ENCODE peak calls at places on chromosome 5, in seven cellular contexts. H is ascending aorta, N is coronary artery, U is uterus, R is fibroblast of pulmonary artery, F is astrocyte of the spinal cord, S is adrenal gland. Q is an unnamed sample.

GRCh38 chr5:98517967-98518366 is 255.5 kb upstream of the RGMB start:
- DNase-seq in H (no peak), N (no peak), U (no peak), R (no peak), F (no peak), S (no peak), Q (no peak)

GRCh38 chr5:160048131-160048530 is 39.2 kb downstream of the TTC1 start:
- DNase-seq in H (no peak), N (no peak), U (peak; percentile 30), R (no peak), F (no peak), S (no peak), Q (no peak)

GRCh38 chr5:60844429-60844890 is 391 bp upstream of the ELOVL7 start:
- DNase-seq in H (no peak), N (no peak), U (no peak), R (peak; percentile 32), F (no peak), S (peak; percentile 37), Q (no peak)

GRCh38 chr5:138352722-138353549 is 451 bp downstream of the KDM3B start:
- DNase-seq in H (peak; percentile 81), N (peak; percentile 85), U (peak; percentile 60), R (peak; percentile 58), F (peak; percentile 56), S (peak; percentile 64), Q (no peak)

GRCh38 chr5:151954271-151954670 is 29.6 kb upstream of the GLRA1 start:
- DNase-seq in H (no peak), N (no peak), U (no peak), R (no peak), F (no peak), S (no peak), Q (no peak)

GRCh38 chr5:67515020-67515689 is 318.6 kb upstream of the CD180 start:
- DNase-seq in H (no peak), N (no peak), U (no peak), R (no peak), F (no peak), S (no peak), Q (no peak)

GRCh38 chr5:142108432-142109355 is at the start of gene NDFIP1:
- DNase-seq in H (peak; percentile 90), N (peak; percentile 90), U (peak; percentile 85), R (peak; percentile 77), F (peak; percentile 84), S (peak; percentile 83), Q (no peak)

GRCh38 chr5:95365302-95366095 is 25.7 kb upstream of the FAM81B start:
- DNase-seq in H (no peak), N (no peak), U (no peak), R (no peak), F (no peak), S (no peak), Q (no peak)

GRCh38 chr5:91885291-91886265 is 502.5 kb upstream of the ARRDC3 start:
- DNase-seq in H (no peak), N (no peak), U (no peak), R (no peak), F (no peak), S (no peak), Q (no peak)

GRCh38 chr5:143955140-143955539 is 143.2 kb downstream of the HMHB1 start:
- DNase-seq in H (no peak), N (no peak), U (no peak), R (peak; percentile 60), F (peak; percentile 43), S (no peak), Q (no peak)

DNA sequence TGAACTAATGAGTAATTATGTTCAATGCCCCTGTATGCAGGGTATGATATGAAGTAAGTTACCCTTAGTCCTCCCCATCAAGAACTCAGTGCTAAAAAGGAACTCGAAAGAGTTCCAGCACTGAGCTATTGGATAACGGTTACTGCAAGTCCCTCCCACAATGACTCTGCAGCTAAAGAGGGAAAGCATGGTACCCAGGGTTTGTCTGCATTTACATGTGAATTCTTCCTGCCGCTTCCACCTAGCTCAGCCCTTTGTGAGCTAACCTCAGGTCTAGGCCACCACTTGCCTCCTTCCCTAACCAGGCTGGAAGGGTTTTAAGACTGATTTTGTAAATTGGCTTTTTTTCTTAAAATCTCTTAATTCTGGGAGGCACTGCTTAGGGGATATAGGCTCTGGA is 376.8 kb downstream of the EBF1 start:
- DNase-seq in H (no peak), N (no peak), U (no peak), R (no peak), F (no peak), S (no peak), Q (no peak)
- H3K4me3 ChIP-seq in H (no peak overlapping the region), N (no peak overlapping the region), U (no peak overlapping the region), R (no peak overlapping the region), F (no peak overlapping the region), S (no peak overlapping the region), Q (no peak overlapping the region)

GRCh38 chr5:42230839-42231238 is 192.4 kb upstream of the GHR start:
- DNase-seq in H (no peak), N (no peak), U (no peak), R (no peak), F (no peak), S (no peak), Q (no peak)

GRCh38 chr5:42225009-42225408 is 198.2 kb upstream of the GHR start:
- DNase-seq in H (no peak), N (no peak), U (no peak), R (no peak), F (no peak), S (no peak), Q (no peak)

DNA sequence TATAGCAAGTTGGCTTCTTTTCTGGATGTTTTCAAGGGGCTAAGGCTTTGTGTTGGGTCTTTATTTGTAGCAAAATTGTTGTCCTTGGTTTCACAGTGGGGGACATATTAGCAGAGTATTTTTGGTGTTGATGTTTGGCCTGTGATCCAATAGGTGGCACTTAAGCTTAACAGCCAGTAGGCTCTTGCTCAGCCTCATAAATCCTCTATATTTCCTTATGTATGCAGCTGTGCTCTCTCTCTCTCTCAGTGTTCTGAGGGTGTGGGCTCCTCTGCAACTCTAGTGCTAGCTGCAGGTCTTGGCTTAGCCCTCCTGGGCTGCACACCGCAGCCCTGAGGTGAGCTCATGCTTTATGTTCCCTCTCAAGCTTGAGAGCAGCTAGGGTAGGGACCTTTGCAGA is 195.0 kb upstream of the GHR start:
- DNase-seq in H (no peak), N (no peak), U (no peak), R (no peak), F (no peak), S (no peak), Q (no peak)
- TF ChIP-seq CTCF in H (no peak), N (no peak), U (no peak), R (no peak), F (no peak), S (no peak), Q (no peak)

GRCh38 chr5:150487199-150488061 is 20.5 kb upstream of the NDST1 start:
- DNase-seq in H (peak; percentile 72), N (no peak), U (no peak), R (peak; percentile 44), F (no peak), S (no peak), Q (no peak)
- H3K4me3 ChIP-seq in H (peak overlapping the region; percentile 87), N (peak overlapping the region; percentile 94), U (peak overlapping the region; percentile 77), R (peak overlapping the region; percentile 80), F (peak overlapping the region; percentile 76), S (peak overlapping the region; percentile 100), Q (peak overlapping the region; percentile 80)

GRCh38 chr5:164597293-164597900 is 1092.0 kb downstream of the MAT2B start:
- DNase-seq in H (no peak), N (no peak), U (no peak), R (no peak), F (no peak), S (no peak), Q (no peak)
- TF ChIP-seq CTCF in H (no peak), N (no peak), U (no peak), R (no peak), F (peak; percentile 37), S (no peak), Q (peak; percentile 51)

DNA sequence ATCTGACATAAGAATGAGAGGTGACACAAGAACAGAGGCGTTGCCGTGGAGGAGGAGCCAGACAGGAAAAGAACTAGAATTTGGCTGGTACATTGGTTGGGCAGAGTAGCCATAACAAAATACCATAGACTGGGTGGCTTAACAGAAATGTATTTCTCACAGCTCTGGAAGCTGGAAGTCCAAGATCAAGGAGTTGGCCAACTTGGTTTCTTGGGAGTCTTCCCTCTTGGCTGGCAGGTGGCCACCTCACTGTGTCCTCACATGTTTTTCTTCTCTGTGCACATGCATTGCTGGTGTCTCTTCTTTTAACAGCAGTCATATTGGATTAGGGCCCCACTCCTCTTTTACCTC is 103.0 kb downstream of the SNX18 start:
- DNase-seq in H (peak; percentile 79), N (no peak), U (no peak), R (no peak), F (no peak), S (no peak), Q (no peak)
- H3K4me3 ChIP-seq in H (no peak overlapping the region), N (no peak overlapping the region), U (no peak overlapping the region), R (no peak overlapping the region), F (no peak overlapping the region), S (no peak overlapping the region), Q (no peak overlapping the region)

GRCh38 chr5:55188656-55189380 is 15.8 kb upstream of the CDC20B start:
- DNase-seq in H (no peak), N (no peak), U (no peak), R (no peak), F (no peak), S (no peak), Q (no peak)

GRCh38 chr5:55191165-55191564 is 18.2 kb upstream of the CDC20B start:
- DNase-seq in H (no peak), N (no peak), U (no peak), R (no peak), F (no peak), S (no peak), Q (no peak)

DNA sequence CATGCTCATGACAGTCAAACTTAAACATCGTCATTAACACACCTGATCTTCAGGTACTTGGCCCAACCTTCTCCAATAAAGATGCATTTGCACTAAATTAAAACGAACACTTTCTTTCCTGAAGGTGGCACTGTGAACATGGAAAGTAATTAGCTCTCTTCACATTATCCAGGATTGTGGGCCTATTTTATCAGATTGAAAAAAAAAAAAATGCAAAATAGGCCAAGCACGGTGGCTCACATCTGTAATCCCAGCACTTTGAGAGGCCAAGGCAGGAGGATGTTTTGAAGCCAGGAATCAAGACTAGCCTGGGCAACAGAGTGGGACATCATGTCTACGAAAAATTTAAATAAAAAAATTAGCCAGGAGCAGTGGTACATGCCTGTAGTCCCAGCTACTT is 14.4 kb upstream of the CDC20B start:
- DNase-seq in H (no peak), N (no peak), U (no peak), R (peak; percentile 11), F (no peak), S (no peak), Q (no peak)
- TF ChIP-seq CTCF in H (no peak), N (no peak), U (no peak), R (peak; percentile 19), F (peak; percentile 6), S (no peak), Q (peak; percentile 51)

GRCh38 chr5:87129051-87129450 is 138.6 kb upstream of the RASA1 start:
- DNase-seq in H (no peak), N (no peak), U (no peak), R (no peak), F (no peak), S (no peak), Q (no peak)

GRCh38 chr5:87125796-87126195 is 141.9 kb upstream of the RASA1 start:
- DNase-seq in H (no peak), N (no peak), U (no peak), R (no peak), F (no peak), S (no peak), Q (no peak)

GRCh38 chr5:87126869-87127268 is 140.8 kb upstream of the RASA1 start:
- DNase-seq in H (no peak), N (no peak), U (no peak), R (no peak), F (no peak), S (no peak), Q (no peak)

GRCh38 chr5:87127426-87127825 is 140.3 kb upstream of the RASA1 start:
- DNase-seq in H (no peak), N (no peak), U (no peak), R (peak; percentile 34), F (peak; percentile 79), S (no peak), Q (no peak)

GRCh38 chr5:87127956-87128687 is 139.6 kb upstream of the RASA1 start:
- DNase-seq in H (no peak), N (no peak), U (no peak), R (peak; percentile 47), F (no peak), S (no peak), Q (no peak)
- H3K4me3 ChIP-seq in H (no peak overlapping the region), N (no peak overlapping the region), U (no peak overlapping the region), R (no peak overlapping the region), F (no peak overlapping the region), S (no peak overlapping the region), Q (no peak overlapping the region)